ENCODE peak calls at places on chromosomes 3 and 15, in four cellular contexts. One of them, this sample, is unnamed.

GRCh38 chr3:99172736-99173657 is 271.5 kb upstream of the DCBLD2 start:
- DNase-seq in pancreas: peak
- DNase-seq in hepatocyte: peak
- DNase-seq in dorsolateral prefrontal cortex: no peak
- DNase-seq in this sample: no peak

GRCh38 chr3:156834962-156835535 is 8.9 kb downstream of the LEKR1 start:
- DNase-seq in pancreas: no peak
- DNase-seq in hepatocyte: no peak
- DNase-seq in dorsolateral prefrontal cortex: no peak
- DNase-seq in this sample: no peak

GRCh38 chr3:141266186-141266585 is 34.6 kb downstream of the PXYLP1 start:
- DNase-seq in pancreas: no peak
- DNase-seq in hepatocyte: no peak
- DNase-seq in dorsolateral prefrontal cortex: no peak
- DNase-seq in this sample: no peak

GRCh38 chr3:12629560-12629959 is 34.4 kb downstream of the RAF1 start:
- DNase-seq in pancreas: peak
- DNase-seq in hepatocyte: no peak
- DNase-seq in dorsolateral prefrontal cortex: no peak
- DNase-seq in this sample: peak

GRCh38 chr15:40437754-40438687 is 2.7 kb upstream of the BAHD1 start:
- DNase-seq in pancreas: no peak
- DNase-seq in hepatocyte: no peak
- DNase-seq in dorsolateral prefrontal cortex: no peak
- DNase-seq in this sample: no peak

GRCh38 chr3:124514681-124515080 is 215.6 kb upstream of the UMPS start:
- DNase-seq in pancreas: no peak
- DNase-seq in hepatocyte: no peak
- DNase-seq in dorsolateral prefrontal cortex: no peak
- DNase-seq in this sample: no peak

GRCh38 chr3:185549111-185549510 is 3.3 kb downstream of the LIPH start:
- DNase-seq in pancreas: peak
- DNase-seq in hepatocyte: peak
- DNase-seq in dorsolateral prefrontal cortex: no peak
- DNase-seq in this sample: peak

GRCh38 chr3:13544293-13544831 is 4.6 kb upstream of the FBLN2 start:
- DNase-seq in pancreas: no peak
- DNase-seq in hepatocyte: no peak
- DNase-seq in dorsolateral prefrontal cortex: no peak
- DNase-seq in this sample: no peak

GRCh38 chr3:194040501-194041273 is 95.3 kb upstream of the HES1 start:
- DNase-seq in pancreas: no peak
- DNase-seq in hepatocyte: no peak
- DNase-seq in dorsolateral prefrontal cortex: no peak
- DNase-seq in this sample: no peak

GRCh38 chr3:142648950-142649349 is 52.8 kb downstream of the PLS1 start:
- DNase-seq in pancreas: no peak
- DNase-seq in hepatocyte: no peak
- DNase-seq in dorsolateral prefrontal cortex: no peak
- DNase-seq in this sample: no peak

GRCh38 chr3:142651711-142652110 is 55.5 kb downstream of the PLS1 start:
- DNase-seq in pancreas: no peak
- DNase-seq in hepatocyte: no peak
- DNase-seq in dorsolateral prefrontal cortex: no peak
- DNase-seq in this sample: no peak

GRCh38 chr3:142656595-142656994 is 60.4 kb downstream of the PLS1 start:
- DNase-seq in pancreas: no peak
- DNase-seq in hepatocyte: no peak
- DNase-seq in dorsolateral prefrontal cortex: no peak
- DNase-seq in this sample: no peak

GRCh38 chr3:142649996-142650693 is 54.0 kb downstream of the PLS1 start:
- DNase-seq in pancreas: no peak
- DNase-seq in hepatocyte: no peak
- DNase-seq in dorsolateral prefrontal cortex: no peak
- DNase-seq in this sample: no peak

GRCh38 chr3:142652826-142653292 is 56.7 kb downstream of the PLS1 start:
- DNase-seq in pancreas: no peak
- DNase-seq in hepatocyte: no peak
- DNase-seq in dorsolateral prefrontal cortex: no peak
- DNase-seq in this sample: no peak
- H3K27ac ChIP-seq in pancreas: no peak
- H3K27ac ChIP-seq in hepatocyte: no peak
- H3K27ac ChIP-seq in dorsolateral prefrontal cortex: no peak
- H3K27ac ChIP-seq in this sample: no peak

GRCh38 chr15:35307676-35308075 is 222.6 kb upstream of the NANOGP8 start:
- DNase-seq in pancreas: no peak
- DNase-seq in hepatocyte: no peak
- DNase-seq in dorsolateral prefrontal cortex: no peak
- DNase-seq in this sample: no peak

GRCh38 chr15:35305906-35306305 is 220.8 kb upstream of the NANOGP8 start:
- DNase-seq in pancreas: no peak
- DNase-seq in hepatocyte: peak
- DNase-seq in dorsolateral prefrontal cortex: no peak
- DNase-seq in this sample: no peak

GRCh38 chr15:35306361-35306981 is 221.4 kb upstream of the NANOGP8 start:
- DNase-seq in pancreas: no peak
- DNase-seq in hepatocyte: peak
- DNase-seq in dorsolateral prefrontal cortex: no peak
- DNase-seq in this sample: no peak

GRCh38 chr15:35308802-35309201 is 223.7 kb upstream of the NANOGP8 start:
- DNase-seq in pancreas: no peak
- DNase-seq in hepatocyte: peak
- DNase-seq in dorsolateral prefrontal cortex: no peak
- DNase-seq in this sample: peak

DNA sequence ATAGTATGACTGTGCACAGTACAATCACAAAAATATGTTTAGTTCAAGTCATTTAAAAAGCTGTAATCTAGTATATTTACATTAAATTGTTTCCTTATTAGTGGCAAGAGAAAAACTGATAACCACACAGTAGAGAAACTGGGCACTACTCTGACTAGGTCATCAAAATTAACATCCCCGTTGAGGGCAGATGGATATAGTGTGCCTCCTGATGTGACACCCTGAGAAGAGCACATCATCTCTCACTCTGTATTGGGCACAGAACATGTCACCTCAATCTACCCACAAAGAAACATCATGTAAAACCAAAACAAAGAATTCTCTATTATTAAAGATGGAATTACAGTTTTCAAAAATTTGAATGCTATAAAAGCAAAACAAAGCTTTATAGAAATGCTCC is 221.9 kb upstream of the NANOGP8 start:
- DNase-seq in pancreas: no peak
- DNase-seq in hepatocyte: no peak
- DNase-seq in dorsolateral prefrontal cortex: no peak
- DNase-seq in this sample: no peak
- H3K4me3 ChIP-seq in pancreas: no peak
- H3K4me3 ChIP-seq in hepatocyte: no peak
- H3K4me3 ChIP-seq in dorsolateral prefrontal cortex: no peak
- H3K4me3 ChIP-seq in this sample: no peak

GRCh38 chr3:189629803-189630455 is 1.3 kb upstream of the TP63 start:
- DNase-seq in pancreas: peak
- DNase-seq in hepatocyte: no peak
- DNase-seq in dorsolateral prefrontal cortex: no peak
- DNase-seq in this sample: peak
- H3K27ac ChIP-seq in pancreas: no peak
- H3K27ac ChIP-seq in hepatocyte: no peak
- H3K27ac ChIP-seq in dorsolateral prefrontal cortex: no peak
- H3K27ac ChIP-seq in this sample: peak

GRCh38 chr3:23747841-23748240 is 57.9 kb upstream of the UBE2E1 start:
- DNase-seq in pancreas: no peak
- DNase-seq in hepatocyte: no peak
- DNase-seq in dorsolateral prefrontal cortex: no peak
- DNase-seq in this sample: no peak

GRCh38 chr3:23743141-23743784 is 62.5 kb upstream of the UBE2E1 start:
- DNase-seq in pancreas: no peak
- DNase-seq in hepatocyte: no peak
- DNase-seq in dorsolateral prefrontal cortex: no peak
- DNase-seq in this sample: no peak

GRCh38 chr3:23748398-23749110 is 57.2 kb upstream of the UBE2E1 start:
- DNase-seq in pancreas: no peak
- DNase-seq in hepatocyte: no peak
- DNase-seq in dorsolateral prefrontal cortex: no peak
- DNase-seq in this sample: no peak

GRCh38 chr3:23749589-23749988 is 56.2 kb upstream of the UBE2E1 start:
- DNase-seq in pancreas: no peak
- DNase-seq in hepatocyte: no peak
- DNase-seq in dorsolateral prefrontal cortex: no peak
- DNase-seq in this sample: no peak

GRCh38 chr3:23746473-23746872 is 59.3 kb upstream of the UBE2E1 start:
- DNase-seq in pancreas: no peak
- DNase-seq in hepatocyte: no peak
- DNase-seq in dorsolateral prefrontal cortex: no peak
- DNase-seq in this sample: no peak
- H3K4me3 ChIP-seq in pancreas: no peak
- H3K4me3 ChIP-seq in hepatocyte: no peak
- H3K4me3 ChIP-seq in dorsolateral prefrontal cortex: no peak
- H3K4me3 ChIP-seq in this sample: no peak

DNA sequence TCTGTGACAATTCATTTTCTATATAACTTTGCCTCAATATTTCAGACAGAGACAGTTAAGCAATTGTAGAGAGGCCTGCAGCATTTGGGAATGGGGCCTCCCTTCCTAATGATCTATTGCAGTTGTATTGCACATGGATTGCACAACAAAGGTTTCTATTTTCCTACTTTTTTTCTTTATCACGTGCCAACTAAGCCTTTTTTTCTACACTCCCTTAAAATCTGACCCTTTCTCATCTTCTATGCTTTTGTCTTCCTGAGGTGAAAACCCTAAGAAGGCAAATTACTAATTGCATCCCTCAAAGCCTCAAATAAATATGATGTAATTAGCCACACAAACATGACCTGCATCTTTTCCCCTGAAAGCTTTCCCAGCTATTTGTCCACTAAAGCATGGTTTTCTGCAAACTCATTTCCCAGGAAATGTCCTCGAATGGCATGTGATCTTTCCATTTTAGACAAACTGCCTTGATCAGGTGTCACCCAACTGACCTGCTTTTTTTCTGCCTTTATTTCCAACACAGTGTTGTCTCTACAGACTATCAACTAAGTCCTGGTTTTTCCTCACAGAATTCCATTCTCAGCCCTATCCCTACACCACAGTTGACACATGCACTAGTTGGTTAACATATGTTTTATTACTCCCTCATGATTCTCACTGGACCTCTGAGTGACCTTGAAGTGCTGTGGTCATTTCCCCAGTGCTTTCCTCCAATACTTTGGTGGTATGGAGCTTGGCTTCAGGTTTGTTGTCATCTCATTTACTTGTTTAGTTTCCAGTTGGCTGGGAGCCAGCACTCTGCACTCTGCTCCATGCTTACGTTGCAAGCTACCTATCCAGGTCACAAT is 31.9 kb upstream of the TSC22D2 start:
- DNase-seq in pancreas: no peak
- DNase-seq in hepatocyte: peak
- DNase-seq in dorsolateral prefrontal cortex: no peak
- DNase-seq in this sample: no peak
- H3K27ac ChIP-seq in pancreas: no peak
- H3K27ac ChIP-seq in hepatocyte: peak
- H3K27ac ChIP-seq in dorsolateral prefrontal cortex: no peak
- H3K27ac ChIP-seq in this sample: no peak

GRCh38 chr3:97823081-97823480 is 1.3 kb downstream of the CRYBG3 start:
- DNase-seq in pancreas: no peak
- DNase-seq in hepatocyte: no peak
- DNase-seq in dorsolateral prefrontal cortex: no peak
- DNase-seq in this sample: no peak
- H3K4me3 ChIP-seq in pancreas: peak
- H3K4me3 ChIP-seq in hepatocyte: peak
- H3K4me3 ChIP-seq in dorsolateral prefrontal cortex: peak
- H3K4me3 ChIP-seq in this sample: peak

GRCh38 chr15:66170042-66170441 is 83.5 kb downstream of the MEGF11 start:
- DNase-seq in pancreas: no peak
- DNase-seq in hepatocyte: no peak
- DNase-seq in dorsolateral prefrontal cortex: no peak
- DNase-seq in this sample: no peak

GRCh38 chr15:66169625-66170024 is 83.9 kb downstream of the MEGF11 start:
- DNase-seq in pancreas: no peak
- DNase-seq in hepatocyte: no peak
- DNase-seq in dorsolateral prefrontal cortex: no peak
- DNase-seq in this sample: no peak

GRCh38 chr15:66170716-66171115 is 82.8 kb downstream of the MEGF11 start:
- DNase-seq in pancreas: no peak
- DNase-seq in hepatocyte: no peak
- DNase-seq in dorsolateral prefrontal cortex: no peak
- DNase-seq in this sample: no peak

GRCh38 chr15:66167854-66168253 is 85.7 kb downstream of the MEGF11 start:
- DNase-seq in pancreas: no peak
- DNase-seq in hepatocyte: no peak
- DNase-seq in dorsolateral prefrontal cortex: no peak
- DNase-seq in this sample: no peak

GRCh38 chr15:66169023-66169422 is 84.5 kb downstream of the MEGF11 start:
- DNase-seq in pancreas: no peak
- DNase-seq in hepatocyte: no peak
- DNase-seq in dorsolateral prefrontal cortex: no peak
- DNase-seq in this sample: no peak
- H3K27ac ChIP-seq in pancreas: no peak
- H3K27ac ChIP-seq in hepatocyte: no peak
- H3K27ac ChIP-seq in dorsolateral prefrontal cortex: no peak
- H3K27ac ChIP-seq in this sample: no peak

DNA sequence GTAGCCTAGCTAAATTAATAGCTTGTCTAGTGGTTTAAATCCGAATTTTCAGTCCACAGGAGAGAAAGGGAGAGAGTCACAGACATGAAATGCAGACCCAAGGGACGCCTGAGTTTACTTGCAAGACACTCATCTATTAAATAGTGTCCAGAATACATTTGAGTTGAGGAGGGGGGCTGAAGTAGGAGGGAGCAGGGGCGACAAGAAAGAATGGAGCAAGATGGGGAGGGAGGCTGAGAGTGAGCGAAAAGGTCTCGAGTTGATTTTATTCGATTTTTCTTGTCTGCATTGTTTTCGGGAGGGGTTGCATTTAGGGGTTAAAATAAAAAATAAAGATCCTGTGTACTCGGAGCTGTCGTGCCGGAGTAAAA is 4.2 kb upstream of the MECOM start:
- DNase-seq in pancreas: no peak
- DNase-seq in hepatocyte: no peak
- DNase-seq in dorsolateral prefrontal cortex: no peak
- DNase-seq in this sample: no peak
- H3K4me3 ChIP-seq in pancreas: peak
- H3K4me3 ChIP-seq in hepatocyte: peak
- H3K4me3 ChIP-seq in dorsolateral prefrontal cortex: no peak
- H3K4me3 ChIP-seq in this sample: peak

GRCh38 chr3:38773528-38773927 is 42.5 kb downstream of the SCN10A start:
- DNase-seq in pancreas: no peak
- DNase-seq in hepatocyte: no peak
- DNase-seq in dorsolateral prefrontal cortex: no peak
- DNase-seq in this sample: no peak
- H3K27ac ChIP-seq in pancreas: no peak
- H3K27ac ChIP-seq in hepatocyte: no peak
- H3K27ac ChIP-seq in dorsolateral prefrontal cortex: no peak
- H3K27ac ChIP-seq in this sample: no peak

This sample was measured in heart left ventricle.